ENCODE peak calls at places on chromosomes 2 and 18, in four cellular contexts. B is SHP77, M is Caco-2, S is non-pigmented ciliary epithelial cell. Z is an unnamed sample.

GRCh38 chr18:7117390-7118355 is at the start of gene LAMA1:
- DNase-seq in S (no peak), M (no peak), B (no peak), Z (no peak)

GRCh38 chr2:62539892-62540785 is 34.1 kb upstream of the TMEM17 start:
- DNase-seq in M (peak; percentile 67), S (no peak), B (no peak), Z (peak; percentile 77)

GRCh38 chr2:227388537-227389011 is 825 bp upstream of the SCYGR1 start:
- DNase-seq in M (no peak), S (peak; percentile 90), B (no peak), Z (no peak)

GRCh38 chr2:6337123-6337830 is 528.4 kb downstream of the CMPK2 start:
- DNase-seq in M (no peak), S (no peak), B (no peak), Z (no peak)

GRCh38 chr2:199405241-199405640 is 52.5 kb downstream of the SATB2 start:
- DNase-seq in B (no peak), S (peak; percentile 1), M (no peak), Z (no peak)

GRCh38 chr2:217787160-217787877 is 215.5 kb downstream of the TNS1 start:
- DNase-seq in M (no peak), S (no peak), B (no peak), Z (no peak)

GRCh38 chr2:3099145-3099859 is 278.3 kb downstream of the EIPR1 start:
- DNase-seq in M (no peak), B (no peak), S (no peak), Z (no peak)

GRCh38 chr2:128442891-128443302 is 124.2 kb upstream of the HS6ST1 start:
- DNase-seq in M (no peak), B (no peak), S (no peak), Z (no peak)

GRCh38 chr2:156405586-156405985 is 30.6 kb upstream of the GPD2 start:
- DNase-seq in B (no peak), S (no peak), M (peak; percentile 62), Z (peak; percentile 62)

GRCh38 chr2:84631047-84631446 is 114.7 kb downstream of the DNAH6 start:
- DNase-seq in M (peak; percentile 60), S (peak; percentile 40), B (peak; percentile 43), Z (peak; percentile 38)

GRCh38 chr2:130896813-130897212 is 60.1 kb downstream of the ARHGEF4 start:
- DNase-seq in B (no peak), M (no peak), S (no peak), Z (no peak)

GRCh38 chr2:587371-587960 is 89.7 kb downstream of the TMEM18 start:
- DNase-seq in B (no peak), S (no peak), M (no peak), Z (no peak)

GRCh38 chr2:176147790-176148496 is 3.4 kb upstream of the HOXD4 start:
- DNase-seq in S (no peak), B (no peak), M (no peak), Z (no peak)

GRCh38 chr2:39686470-39686869 is 20.8 kb downstream of the TMEM178A start:
- DNase-seq in B (no peak), S (no peak), M (no peak), Z (no peak)

GRCh38 chr2:199999166-199999565 is 43.8 kb downstream of the MAIP1 start:
- DNase-seq in S (no peak), B (no peak), M (no peak), Z (no peak)

GRCh38 chr2:59296279-59296678 is 1055.2 kb upstream of the FANCL start:
- DNase-seq in M (no peak), S (no peak), B (no peak), Z (no peak)